ENCODE peak calls at places on chromosomes 16 and 17, in eight cellular contexts. S, T, N, U, P, R, C and Z are unnamed samples.

GRCh38 chr16:65294154-65294553 is 172.3 kb upstream of the CDH11 start:
- DNase-seq in C (no peak), U (no peak), P (no peak), R (no peak), N (no peak), S (no peak), T (no peak), Z (no peak)

GRCh38 chr16:11706180-11706742 is 36.4 kb downstream of the TXNDC11 start:
- DNase-seq in P (no peak), U (no peak), S (no peak), N (no peak), C (peak; percentile 59), R (no peak), T (no peak), Z (peak; percentile 63)

GRCh38 chr16:86363057-86363490 is 147.3 kb upstream of the FOXF1 start:
- DNase-seq in T (no peak), N (peak; percentile 38), U (peak; percentile 75), C (no peak), R (no peak), S (no peak), P (no peak), Z (no peak)

GRCh38 chr17:75430159-75430748 is 24.8 kb upstream of the GRB2 start:
- DNase-seq in T (no peak), N (no peak), P (peak; percentile 47), R (no peak), C (no peak), S (no peak), U (peak; percentile 79), Z (peak; percentile 85)

GRCh38 chr17:76672892-76673291 is 29.3 kb upstream of the ST6GALNAC1 start:
- DNase-seq in R (no peak), P (no peak), S (no peak), C (no peak), T (no peak), N (no peak), U (no peak), Z (no peak)

GRCh38 chr16:75319513-75320401 is 68.3 kb upstream of the BCAR1 start:
- DNase-seq in U (peak; percentile 81), P (no peak), C (no peak), S (no peak), R (no peak), N (no peak), T (no peak), Z (no peak)

GRCh38 chr16:49407873-49408565 is 34.4 kb downstream of the C16orf78 start:
- DNase-seq in P (peak; percentile 73), R (peak; percentile 90), N (peak; percentile 81), T (peak; percentile 56), S (peak; percentile 85), C (peak; percentile 91), U (peak; percentile 73), Z (peak; percentile 92)

GRCh38 chr16:88292007-88292940 is 90.5 kb upstream of the ZNF469 start:
- DNase-seq in C (no peak), P (no peak), R (peak; percentile 28), N (no peak), T (no peak), U (no peak), S (no peak), Z (no peak)

GRCh38 chr17:42848093-42848492 is 2.9 kb upstream of the AOC3 start:
- DNase-seq in T (no peak), P (no peak), R (no peak), C (no peak), N (no peak), S (no peak), U (no peak), Z (no peak)

GRCh38 chr17:28841901-28842281 is 699 bp downstream of the FAM222B start:
- DNase-seq in T (no peak), P (no peak), N (peak; percentile 8), S (no peak), R (no peak), C (no peak), U (no peak), Z (no peak)

GRCh38 chr16:12901597-12902436 is at the start of gene SHISA9:
- DNase-seq in S (peak; percentile 45), N (no peak), R (peak; percentile 58), P (no peak), C (no peak), T (no peak), U (no peak), Z (no peak)

GRCh38 chr17:77681820-77682219 is 276.7 kb upstream of the TNRC6C start:
- DNase-seq in N (no peak), C (peak; percentile 25), S (no peak), P (no peak), U (no peak), R (no peak), T (no peak), Z (no peak)

GRCh38 chr17:68544521-68544920 is 32.3 kb downstream of the PRKAR1A start:
- DNase-seq in U (no peak), R (no peak), N (no peak), P (no peak), S (no peak), T (no peak), C (no peak), Z (no peak)

GRCh38 chr16:19108409-19109287 is 5.1 kb upstream of the ITPRIPL2 start:
- DNase-seq in N (no peak), R (no peak), T (no peak), P (no peak), S (no peak), U (no peak), C (no peak), Z (no peak)

GRCh38 chr17:61968757-61969156 is 41.0 kb upstream of the INTS2 start:
- DNase-seq in N (no peak), P (no peak), T (no peak), C (no peak), R (no peak), U (no peak), S (no peak), Z (no peak)

GRCh38 chr16:58339452-58339938 is 44.7 kb upstream of the PRSS54 start:
- DNase-seq in S (no peak), R (no peak), C (no peak), P (no peak), T (no peak), N (no peak), U (no peak), Z (no peak)

DNA sequence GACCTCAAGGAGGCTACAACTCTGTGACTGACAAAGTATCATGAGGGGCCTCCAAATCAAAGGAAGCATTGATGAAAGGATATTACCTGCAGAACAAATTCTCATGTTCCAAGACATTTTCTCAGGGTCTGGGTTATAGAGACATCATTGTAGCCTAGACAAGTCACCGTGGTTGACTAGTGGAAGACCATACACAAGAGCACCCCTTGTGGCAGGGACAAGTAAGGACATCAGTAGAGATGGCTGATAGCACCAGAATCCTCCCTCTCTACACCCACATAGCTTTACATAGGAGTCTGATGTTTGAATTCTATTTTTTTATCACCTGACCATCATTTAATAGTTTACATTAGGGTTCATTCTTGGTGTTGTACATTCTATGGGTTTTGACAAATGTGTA is 32.5 kb upstream of the CDH8 start:
- DNase-seq in U (no peak), T (no peak), P (no peak), N (peak; percentile 5), S (no peak), R (no peak), C (no peak), Z (no peak)
- TF ChIP-seq CTCF in U (peak; percentile 46), T (no peak), P (peak; percentile 78), N (no peak), S (no peak), R (no peak), C (no peak), Z (peak; percentile 29)

DNA sequence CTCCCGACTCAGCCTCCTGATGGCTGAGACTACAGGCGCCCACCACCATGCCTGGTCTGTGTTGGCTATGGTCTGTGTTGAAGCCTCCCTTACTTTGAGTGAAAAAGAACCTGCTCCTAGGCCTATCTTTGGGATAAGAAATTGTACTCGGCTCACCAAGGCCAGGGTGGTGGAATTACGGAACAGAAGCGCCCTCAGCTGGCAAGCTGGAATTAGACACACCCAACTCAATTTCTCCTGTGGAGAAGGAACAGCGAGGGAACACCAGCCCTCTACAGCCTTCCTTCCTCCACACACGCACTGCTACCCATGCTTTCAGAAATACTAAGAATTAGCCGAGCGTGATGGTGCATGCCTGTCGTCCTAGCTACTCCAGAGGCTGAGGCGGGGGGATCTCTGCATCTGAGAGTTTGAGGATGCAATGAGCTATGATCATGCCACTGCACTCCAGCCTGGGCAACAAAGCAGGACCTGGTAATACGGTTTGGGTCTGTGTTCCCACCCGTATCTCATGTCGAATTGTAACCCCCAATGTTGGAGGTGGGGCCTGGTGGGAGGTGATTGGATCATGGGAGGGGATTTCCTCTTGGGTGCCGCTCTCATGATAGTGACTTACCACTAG is 40.1 kb upstream of the RBBP6 start:
- DNase-seq in C (peak; percentile 21), N (peak; percentile 62), U (peak; percentile 14), P (peak; percentile 44), S (peak; percentile 73), T (no peak), R (no peak), Z (no peak)
- TF ChIP-seq CTCF in C (no peak), N (no peak), U (peak; percentile 55), P (peak; percentile 92), S (peak; percentile 67), T (peak; percentile 20), R (no peak), Z (peak; percentile 30)

DNA sequence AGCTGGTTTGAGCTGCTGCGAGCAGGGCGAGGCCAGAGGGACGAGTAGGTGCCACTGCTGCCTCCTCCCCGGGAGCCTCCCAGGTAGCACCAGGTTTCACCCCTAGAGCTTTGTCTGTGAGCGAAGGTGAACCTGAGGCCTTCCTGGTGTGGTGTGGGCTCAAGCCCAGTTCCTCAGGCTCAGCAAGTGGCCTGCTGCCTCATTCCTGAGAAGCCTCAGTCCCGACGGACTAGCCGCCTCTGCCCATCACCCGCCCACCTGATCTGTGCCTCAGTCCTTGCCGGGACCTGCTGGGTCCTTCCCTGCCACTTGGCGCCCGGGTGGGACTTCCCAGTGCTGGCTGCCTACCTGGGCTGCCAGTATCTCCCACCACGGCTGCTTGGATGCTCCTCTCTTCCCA is 1.7 kb downstream of the NLRC3 start:
- DNase-seq in C (no peak), N (no peak), R (no peak), P (no peak), T (no peak), U (no peak), S (no peak), Z (no peak)
- TF ChIP-seq CTCF in C (no peak), N (no peak), R (no peak), P (no peak), T (no peak), U (no peak), S (no peak), Z (no peak)

DNA sequence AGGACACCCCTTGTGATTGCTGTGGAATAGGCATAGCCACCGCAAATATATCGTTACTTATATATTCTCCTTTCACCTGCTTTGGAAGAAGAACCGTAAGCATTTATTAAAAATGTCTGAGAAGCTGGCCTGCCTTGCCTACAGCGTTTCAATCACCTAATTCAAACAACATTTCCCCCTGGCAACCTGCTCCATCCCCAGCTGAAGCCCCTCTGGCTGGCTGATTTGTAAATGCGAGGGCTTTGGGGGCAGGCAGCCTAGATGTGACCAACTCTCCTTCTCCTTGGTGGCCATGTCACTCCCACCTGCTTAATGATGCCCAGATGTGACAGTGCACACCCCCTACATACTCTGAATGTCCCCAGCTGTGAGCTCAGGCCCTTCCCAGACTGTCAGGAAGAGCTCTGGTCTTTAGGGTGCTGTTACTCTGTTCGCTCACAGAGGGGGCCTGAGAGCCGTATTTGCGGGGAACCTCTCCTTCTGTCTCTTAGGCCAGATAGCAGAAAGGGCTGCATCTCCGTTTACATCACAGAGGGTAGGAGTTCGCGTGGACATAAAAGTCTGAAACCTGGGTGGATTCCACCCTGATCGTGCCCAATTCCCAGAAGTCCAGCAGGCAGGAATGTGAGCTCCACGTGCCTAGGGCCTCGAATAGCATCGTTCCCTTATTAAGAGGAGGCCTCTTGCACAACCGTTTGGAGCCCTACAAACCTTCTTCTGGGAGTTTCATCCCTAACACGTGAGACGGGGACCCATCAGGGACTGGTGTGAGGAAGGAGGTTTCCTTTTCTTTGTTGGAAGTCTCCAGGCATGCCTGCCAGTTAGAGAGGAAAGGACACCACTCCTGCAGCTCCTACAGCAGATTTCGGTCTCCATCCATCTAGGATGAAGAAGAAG is 2.4 kb upstream of the SDK2 start:
- DNase-seq in P (no peak), C (no peak), U (no peak), N (peak; percentile 20), R (no peak), T (no peak), S (no peak), Z (no peak)
- TF ChIP-seq CTCF in P (peak; percentile 69), C (no peak), U (peak; percentile 28), N (no peak), R (no peak), T (no peak), S (peak; percentile 25), Z (peak; percentile 32)